ENCODE peak calls at places on chromosomes 7 and 10, in nine cellular contexts. S, R, J, O, H, T, Q, Z and B are unnamed samples.

GRCh38 chr7:2001601-2002442 is 230.9 kb downstream of the MAD1L1 start:
- DNase-seq in T (no peak), R (no peak), Z (no peak), H (no peak), O (peak), Q (no peak), J (no peak), S (no peak), B (no peak)

GRCh38 chr10:58544135-58544534 is 31.5 kb downstream of the BICC1 start:
- DNase-seq in Q (no peak), J (no peak), Z (peak), T (no peak), H (no peak), R (no peak), S (no peak), O (no peak), B (no peak)

GRCh38 chr10:58590152-58590551 is 77.5 kb downstream of the BICC1 start:
- DNase-seq in T (no peak), J (no peak), H (no peak), Q (no peak), R (peak), O (peak), Z (peak), S (peak), B (no peak)

GRCh38 chr7:81886211-81886764 is 116.4 kb upstream of the HGF start:
- DNase-seq in H (no peak), Q (no peak), Z (peak), S (no peak), T (no peak), J (no peak), O (no peak), R (no peak), B (no peak)

GRCh38 chr7:23277359-23277989 is 21.7 kb upstream of the MALSU1 start:
- DNase-seq in S (peak), R (peak), Z (peak), O (peak), J (no peak), H (peak), T (peak), Q (no peak), B (peak)

GRCh38 chr7:47382200-47382599 is 199.7 kb downstream of the TNS3 start:
- DNase-seq in Z (no peak), Q (no peak), S (no peak), H (no peak), R (no peak), T (no peak), O (no peak), J (no peak), B (no peak)

GRCh38 chr7:158111906-158112570 is 475.6 kb downstream of the PTPRN2 start:
- DNase-seq in Z (no peak), R (no peak), O (no peak), J (no peak), S (no peak), T (no peak), H (no peak), Q (no peak), B (no peak)

GRCh38 chr7:1357601-1358271 is 101.5 kb downstream of the MICALL2 start:
- DNase-seq in S (peak), T (peak), Z (no peak), R (no peak), Q (no peak), O (no peak), H (no peak), J (no peak), B (no peak)

GRCh38 chr10:49652416-49653385 is 26.8 kb upstream of the C10orf53 start:
- DNase-seq in R (no peak), O (no peak), T (peak), Z (no peak), H (no peak), S (no peak), Q (no peak), J (no peak), B (no peak)

GRCh38 chr10:23742807-23743206 is 303.9 kb downstream of the OTUD1 start:
- DNase-seq in J (no peak), S (no peak), Z (no peak), O (no peak), Q (no peak), R (no peak), T (no peak), H (no peak), B (no peak)

GRCh38 chr10:117944676-117945447 is 101.9 kb downstream of the RAB11FIP2 start:
- DNase-seq in J (no peak), H (no peak), R (no peak), T (no peak), S (no peak), O (no peak), Z (no peak), Q (no peak), B (no peak)

GRCh38 chr10:71059059-71059818 is 153.1 kb upstream of the UNC5B start:
- DNase-seq in J (no peak), H (no peak), Z (no peak), R (no peak), O (no peak), T (no peak), S (no peak), Q (no peak), B (no peak)

GRCh38 chr10:3904419-3904975 is 119.5 kb upstream of the KLF6 start:
- DNase-seq in R (no peak), H (no peak), S (no peak), J (no peak), T (no peak), O (no peak), Z (no peak), Q (no peak), B (no peak)

GRCh38 chr10:112981553-112981952 is 31.5 kb downstream of the TCF7L2 start:
- DNase-seq in R (peak), Z (peak), S (no peak), Q (no peak), H (no peak), J (no peak), T (no peak), O (no peak), B (peak)

GRCh38 chr7:95427914-95428516 is 6.8 kb downstream of the PON2 start:
- DNase-seq in T (no peak), O (no peak), Z (no peak), R (no peak), H (no peak), Q (no peak), J (no peak), S (no peak), B (no peak)

GRCh38 chr7:99473315-99473596 is 566 bp downstream of the ZNF789 start:
- DNase-seq in R (peak), T (peak), J (no peak), S (peak), Z (peak), Q (no peak), O (peak), H (no peak), B (no peak)

GRCh38 chr10:6348091-6348862 is 145.5 kb downstream of the PFKFB3 start:
- DNase-seq in R (no peak), H (no peak), Q (peak), J (peak), Z (peak), T (no peak), S (no peak), O (no peak), B (no peak)

GRCh38 chr7:98372993-98373392 is 27.9 kb downstream of the BAIAP2L1 start:
- DNase-seq in H (no peak), J (no peak), T (no peak), R (peak), Z (peak), O (peak), S (no peak), Q (no peak), B (no peak)

GRCh38 chr7:93194368-93194767 is 31.9 kb downstream of the HEPACAM2 start:
- DNase-seq in Q (no peak), H (no peak), S (no peak), R (peak), T (no peak), J (no peak), O (peak), Z (peak), B (no peak)

GRCh38 chr10:109883859-109884771 is 39.2 kb downstream of the XPNPEP1 start:
- DNase-seq in S (peak), H (peak), T (peak), J (peak), Z (peak), R (peak), Q (peak), O (peak), B (peak)

GRCh38 chr7:112080974-112081373 is 125.2 kb downstream of the DOCK4 start:
- DNase-seq in T (no peak), H (no peak), S (peak), O (no peak), J (no peak), Q (no peak), Z (peak), R (peak), B (no peak)

GRCh38 chr7:150941983-150942590 is 36.0 kb downstream of the KCNH2 start:
- DNase-seq in H (no peak), R (peak), Z (no peak), O (peak), Q (no peak), J (no peak), T (peak), S (peak), B (no peak)

GRCh38 chr7:82625377-82625776 is 181.8 kb upstream of the CACNA2D1 start:
- DNase-seq in O (peak), J (no peak), H (no peak), Z (no peak), S (no peak), Q (no peak), R (no peak), T (no peak), B (no peak)

GRCh38 chr7:112985377-112985987 is 101.1 kb downstream of the GPR85 start:
- DNase-seq in J (no peak), Z (peak), S (no peak), T (no peak), H (no peak), R (peak), O (peak), Q (no peak), B (no peak)

GRCh38 chr7:45082831-45083331 is 5.9 kb downstream of the NACAD start:
- DNase-seq in O (no peak), Z (no peak), T (peak), H (no peak), Q (no peak), J (no peak), S (no peak), R (no peak), B (no peak)